ENCODE peak calls at places on chromosomes 4 and X, in seven cellular contexts. B is dorsolateral prefrontal cortex; U is stomach; L is CD8-positive, alpha-beta T cell; T is cardiac muscle cell; C is pancreas; Q is A549. M is an unnamed sample.

GRCh38 chr4:6869944-6870343 is 39.7 kb upstream of the TBC1D14 start:
- DNase-seq in L (no peak), Q (no peak), U (no peak), T (no peak), B (no peak), C (no peak), M (no peak)

GRCh38 chr4:182245541-182246245 is 2.5 kb downstream of the TENM3 start:
- DNase-seq in Q (no peak), U (no peak), L (no peak), B (no peak), C (no peak), T (peak), M (no peak)

GRCh38 chr4:5998333-5998936 is 19.8 kb downstream of the C4orf50 start:
- DNase-seq in Q (peak), B (peak), L (peak), U (peak), T (peak), C (no peak), M (peak)

GRCh38 chr4:135917016-135917415 is 1615.3 kb downstream of the PCDH18 start:
- DNase-seq in L (no peak), Q (no peak), C (no peak), B (no peak), U (no peak), T (no peak), M (no peak)

GRCh38 chr4:34328939-34329338 is 1915.4 kb downstream of the ARAP2 start:
- DNase-seq in B (no peak), Q (no peak), C (no peak), L (no peak), T (no peak), U (no peak), M (no peak)

GRCh38 chr4:56099378-56099786 is 150.6 kb downstream of the CEP135 start:
- DNase-seq in T (no peak), U (no peak), C (no peak), L (no peak), Q (no peak), B (peak), M (no peak)

GRCh38 chr4:133982533-133983224 is 218.9 kb downstream of the PABPC4L start:
- DNase-seq in T (no peak), L (no peak), C (no peak), B (no peak), U (no peak), Q (no peak), M (peak)

GRCh38 chr4:168248311-168248710 is 70.2 kb downstream of the DDX60 start:
- DNase-seq in C (no peak), T (no peak), B (no peak), U (no peak), L (no peak), Q (no peak), M (no peak)

GRCh38 chr4:28373601-28374000 is 1513.0 kb downstream of the STIM2 start:
- DNase-seq in L (no peak), Q (no peak), T (no peak), C (no peak), U (no peak), B (no peak), M (peak)

GRCh38 chr4:11514780-11515432 is 86.2 kb upstream of the HS3ST1 start:
- DNase-seq in U (no peak), C (no peak), T (peak), Q (no peak), L (no peak), B (no peak), M (no peak)

GRCh38 chr4:147447820-147448219 is 33.1 kb upstream of the EDNRA start:
- DNase-seq in C (no peak), T (no peak), L (no peak), B (no peak), U (no peak), Q (no peak), M (no peak)

GRCh38 chr4:170853422-170854021 is 763.8 kb upstream of the AADAT start:
- DNase-seq in B (no peak), Q (no peak), L (no peak), C (peak), U (peak), T (peak), M (no peak)

GRCh38 chrX:85107407-85107806 is 103.7 kb downstream of the APOOL start:
- DNase-seq in B (no peak), T (no peak), U (no peak), C (no peak), Q (no peak), L (no peak), M (peak)

GRCh38 chr4:65580551-65580950 is 89.7 kb downstream of the EPHA5 start:
- DNase-seq in B (no peak), L (no peak), U (no peak), T (no peak), C (no peak), Q (no peak), M (no peak)

GRCh38 chr4:2871911-2872310 is 28.3 kb downstream of the ADD1 start:
- DNase-seq in T (no peak), L (no peak), Q (no peak), C (no peak), B (no peak), U (no peak), M (no peak)

GRCh38 chr4:158253350-158253980 is 43.2 kb downstream of the TMEM144 start:
- DNase-seq in Q (peak), L (no peak), B (peak), U (peak), T (peak), C (no peak), M (peak)

GRCh38 chrX:118347131-118347530 is 1.2 kb downstream of the WDR44 start:
- DNase-seq in B (no peak), L (no peak), T (peak), C (no peak), U (no peak), Q (no peak), M (peak)

GRCh38 chr4:147773261-147774184 is 41.6 kb downstream of the ARHGAP10 start:
- DNase-seq in Q (no peak), T (no peak), C (no peak), L (no peak), U (no peak), B (no peak), M (peak)

GRCh38 chr4:8044699-8045098 is 105.0 kb upstream of the AFAP1 start:
- DNase-seq in C (peak), T (no peak), L (no peak), B (no peak), Q (no peak), U (no peak), M (no peak)

GRCh38 chr4:181319629-181320028 is 923.6 kb upstream of the TENM3 start:
- DNase-seq in Q (no peak), T (peak), U (no peak), C (no peak), L (no peak), B (no peak), M (no peak)

GRCh38 chrX:11117751-11118150 is 6.6 kb downstream of the HCCS start:
- DNase-seq in C (no peak), B (no peak), U (no peak), T (no peak), Q (no peak), L (no peak), M (no peak)

GRCh38 chr4:121650741-121651140 is 46.0 kb downstream of the ANXA5 start:
- DNase-seq in L (no peak), U (no peak), B (no peak), Q (no peak), C (no peak), T (no peak), M (no peak)

GRCh38 chrX:103442536-103442901 is 66.2 kb downstream of the BEX3 start:
- DNase-seq in C (no peak), T (no peak), Q (no peak), B (no peak), L (no peak), U (no peak), M (peak)

GRCh38 chrX:136220535-136220934 is 30.7 kb downstream of the MAP7D3 start:
- DNase-seq in L (no peak), T (no peak), C (no peak), Q (no peak), B (no peak), U (no peak), M (no peak)

GRCh38 chr4:98657531-98658286 is 702 bp downstream of the TSPAN5 start:
- DNase-seq in B (peak), Q (peak), U (no peak), C (peak), T (peak), L (peak), M (peak)

GRCh38 chr4:176791591-176792347 is 953 bp downstream of the VEGFC start:
- DNase-seq in U (peak), T (peak), C (peak), Q (no peak), B (peak), L (no peak), M (peak)

GRCh38 chrX:39808471-39808917 is 289.3 kb downstream of the BCOR start:
- DNase-seq in Q (no peak), T (no peak), L (no peak), B (no peak), U (no peak), C (no peak), M (peak)

GRCh38 chrX:102516314-102516936 is at the start of gene TMSB15A:
- DNase-seq in Q (peak), B (peak), L (peak), T (peak), C (peak), U (peak), M (peak)

GRCh38 chr4:76943129-76943620 is 6.4 kb upstream of the SEPTIN11 start:
- DNase-seq in L (no peak), B (no peak), U (no peak), T (no peak), Q (no peak), C (no peak), M (peak)
- TF ChIP-seq CTCF in L (no peak), B (no peak), U (no peak), T (no peak), Q (no peak), C (no peak), M (no peak)

DNA sequence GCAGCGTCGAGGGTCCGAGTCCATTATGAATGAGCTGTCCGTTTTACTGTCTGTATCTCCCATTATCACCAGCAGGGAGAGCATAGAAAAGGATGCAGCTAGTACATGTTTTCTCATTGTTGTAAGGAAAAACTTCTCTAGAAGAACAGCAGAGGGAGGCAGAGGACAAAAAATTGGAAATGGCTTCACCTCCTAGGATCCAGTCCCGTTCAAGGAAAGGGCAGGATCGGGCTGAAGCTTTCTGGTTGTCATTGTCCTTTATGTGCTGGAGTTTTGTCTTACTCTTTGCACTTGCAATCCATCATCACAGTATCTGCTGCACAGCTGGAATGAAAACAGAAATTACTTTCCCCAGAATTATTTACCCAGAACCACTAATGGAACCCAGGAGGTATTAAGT is 14.7 kb downstream of the NDP start:
- DNase-seq in C (no peak), U (no peak), L (no peak), Q (peak), B (peak), T (peak), M (peak)
- TF ChIP-seq CTCF in C (peak), U (no peak), L (peak), Q (peak), B (peak), T (peak), M (peak)

DNA sequence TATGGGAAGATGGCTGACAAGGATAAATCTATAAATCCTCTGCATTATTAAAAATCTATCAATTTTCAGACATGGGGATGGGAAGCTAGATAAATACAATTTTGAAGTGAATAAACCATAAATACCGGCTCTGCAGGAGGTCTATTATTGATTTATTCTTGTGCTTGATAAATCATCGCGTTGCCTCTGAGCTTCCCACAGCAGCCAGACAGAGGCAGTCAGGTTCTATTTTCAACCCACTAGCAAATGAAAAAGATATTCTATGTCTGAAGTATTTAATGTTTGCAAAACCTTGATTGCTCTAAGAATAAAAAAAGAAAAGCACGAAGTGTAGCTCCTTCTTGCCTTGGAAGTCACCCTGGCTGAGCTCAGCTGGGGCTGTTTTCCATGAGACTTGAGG is 216.2 kb downstream of the DHRSX start:
- DNase-seq in B (no peak), L (no peak), T (no peak), U (no peak), C (no peak), Q (no peak), M (no peak)
- TF ChIP-seq CTCF in B (no peak), L (no peak), T (no peak), U (no peak), C (no peak), Q (no peak), M (no peak)

GRCh38 chrX:150767045-150767395 is 73.8 kb downstream of the MTMR1 start:
- DNase-seq in T (no peak), B (no peak), Q (no peak), C (peak), U (peak), L (no peak), M (no peak)

GRCh38 chrX:150765782-150766350 is 72.7 kb downstream of the MTMR1 start:
- DNase-seq in T (no peak), L (no peak), Q (no peak), U (no peak), B (no peak), C (peak), M (no peak)

GRCh38 chrX:150767475-150768131 is 74.4 kb downstream of the MTMR1 start:
- DNase-seq in U (no peak), Q (no peak), T (no peak), L (no peak), C (peak), B (no peak), M (peak)

GRCh38 chrX:150765237-150765636 is 72.0 kb downstream of the MTMR1 start:
- DNase-seq in U (no peak), C (peak), B (no peak), Q (no peak), L (no peak), T (no peak), M (no peak)

DNA sequence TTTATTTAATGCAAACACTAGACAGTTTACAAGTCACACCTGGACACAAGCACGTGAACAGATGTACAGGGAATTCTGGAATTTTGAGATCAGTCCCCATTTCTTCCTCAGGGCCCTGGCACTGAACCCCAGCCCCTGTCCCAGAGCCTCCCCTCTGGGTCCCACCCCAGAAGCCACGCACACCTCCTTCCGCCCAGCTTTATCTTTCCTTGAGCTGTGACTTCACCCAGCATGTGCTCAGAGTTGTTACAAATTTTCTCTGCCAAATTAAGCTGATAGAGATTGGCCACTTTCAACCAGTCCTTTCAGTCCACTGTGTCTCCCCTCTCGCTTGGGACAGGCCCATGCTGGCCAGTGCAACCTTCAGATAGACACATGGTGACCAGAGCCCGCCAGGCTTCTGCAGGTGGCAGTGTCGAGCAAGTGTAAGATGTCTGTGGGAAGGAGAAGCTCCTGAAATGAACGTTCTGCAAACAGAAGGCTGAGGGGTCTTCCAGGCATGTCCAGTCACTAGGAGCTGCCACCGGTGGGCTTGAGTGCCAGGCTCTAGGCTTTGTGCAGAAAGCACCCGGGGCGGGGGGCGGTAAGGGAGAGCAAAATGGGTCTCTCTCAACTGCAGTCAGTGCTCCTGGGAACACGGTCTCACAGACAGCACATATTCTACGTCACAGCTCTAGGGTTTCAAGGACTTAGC is 73.3 kb downstream of the MTMR1 start:
- DNase-seq in C (peak), T (no peak), Q (no peak), L (no peak), B (no peak), U (no peak), M (no peak)
- TF ChIP-seq CTCF in C (no peak), T (peak), Q (no peak), L (no peak), B (no peak), U (no peak), M (no peak)

DNA sequence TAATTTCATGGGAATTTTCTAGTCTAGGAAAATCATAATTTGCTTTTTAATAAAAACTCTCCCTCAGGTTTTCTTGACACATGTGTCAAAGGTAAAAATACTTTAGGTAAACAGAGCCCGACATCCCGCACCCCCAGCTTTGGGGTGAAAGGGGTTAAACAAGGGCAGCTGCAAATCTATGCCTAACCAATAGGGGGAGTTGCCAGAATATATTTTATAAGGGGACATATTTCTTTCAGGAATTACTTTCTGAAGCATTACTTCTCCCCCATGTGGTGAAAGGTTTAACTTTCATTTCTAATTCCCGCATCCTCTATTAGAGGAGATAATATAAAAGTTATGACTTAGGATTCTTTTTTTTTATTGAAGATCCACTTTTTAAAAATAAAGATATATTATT is 53.9 kb upstream of the HEPH start:
- DNase-seq in Q (peak), C (no peak), T (peak), B (no peak), U (no peak), L (no peak), M (no peak)
- TF ChIP-seq CTCF in Q (peak), C (no peak), T (peak), B (peak), U (no peak), L (peak), M (peak)

GRCh38 chrX:8042304-8042703 is 115.1 kb upstream of the PNPLA4 start:
- DNase-seq in B (no peak), C (no peak), L (no peak), U (no peak), T (no peak), Q (peak), M (no peak)
- TF ChIP-seq CTCF in B (no peak), C (no peak), L (no peak), U (no peak), T (no peak), Q (no peak), M (no peak)

GRCh38 chr4:154024097-154024496 is 235.2 kb upstream of the SFRP2 start:
- DNase-seq in L (no peak), B (no peak), C (no peak), T (peak), Q (no peak), U (no peak), M (no peak)
- TF ChIP-seq CTCF in L (no peak), B (no peak), C (no peak), T (no peak), Q (no peak), U (no peak), M (no peak)

GRCh38 chrX:19912-20571 is 261.1 kb upstream of the PLCXD1 start:
- DNase-seq in T (no peak), B (peak), U (no peak), L (no peak), Q (no peak), C (no peak), M (no peak)
- TF ChIP-seq CTCF in T (no peak), B (no peak), U (no peak), L (no peak), Q (no peak), C (no peak), M (no peak)

M was measured in HFFc6.